ENCODE peak calls at places on chromosomes 12 and 14, in six cellular contexts. L is activated CD4-positive, alpha-beta T cell treated with anti-CD3 and anti-CD28 coated beads, Interleukin-2, amount 50 U/mL, for 48 hours; M is A549; C is skeletal muscle cell; H is DMS79; P is pancreas. K is an unnamed sample.
A peak's percentile ranks its signal among the peaks of the same experiment; 100 is the strongest.

GRCh38 chr14:74349757-74350156 is 1.5 kb downstream of the VRTN start:
- DNase-seq in L (no peak), M (no peak), C (no peak), H (no peak), P (peak; percentile 71), K (no peak)

GRCh38 chr14:50577983-50578382 is 18.0 kb downstream of the ATL1 start:
- DNase-seq in L (no peak), M (no peak), C (no peak), H (no peak), P (no peak), K (no peak)

GRCh38 chr14:31927348-31927826 is 149.7 kb upstream of the ARHGAP5 start:
- DNase-seq in L (peak; percentile 8), M (peak; percentile 67), C (peak; percentile 92), H (no peak), P (no peak), K (no peak)

GRCh38 chr12:87253157-87253556 is 776.0 kb downstream of the C12orf50 start:
- DNase-seq in L (no peak), M (no peak), C (no peak), H (no peak), P (no peak), K (no peak)

GRCh38 chr12:108112815-108113556 is 16.1 kb upstream of the WSCD2 start:
- DNase-seq in L (no peak), M (no peak), C (no peak), H (no peak), P (no peak), K (no peak)

GRCh38 chr12:48758737-48759136 is 30.2 kb downstream of the ADCY6 start:
- DNase-seq in L (no peak), M (no peak), C (no peak), H (no peak), P (no peak), K (no peak)

GRCh38 chr14:60981626-60982455 is 796 bp downstream of the SLC38A6 start:
- DNase-seq in L (no peak), M (peak; percentile 37), C (peak; percentile 75), H (no peak), P (no peak), K (no peak)

GRCh38 chr12:101830391-101831325 is at the start of gene GNPTAB:
- DNase-seq in L (peak; percentile 94), M (peak; percentile 95), C (peak; percentile 59), H (peak; percentile 67), P (peak; percentile 92), K (peak; percentile 96)

GRCh38 chr12:13044002-13044858 is at the start of gene FAM234B:
- DNase-seq in L (peak; percentile 79), M (peak; percentile 88), C (no peak), H (peak; percentile 34), P (peak; percentile 68), K (peak; percentile 59)

GRCh38 chr12:89492883-89493282 is 31.7 kb downstream of the GALNT4 start:
- DNase-seq in L (no peak), M (no peak), C (no peak), H (no peak), P (no peak), K (no peak)

GRCh38 chr12:11707535-11707934 is 58.1 kb downstream of the ETV6 start:
- DNase-seq in L (no peak), M (no peak), C (no peak), H (peak; percentile 65), P (peak; percentile 75), K (no peak)

GRCh38 chr14:35789651-35790050 is 19.4 kb downstream of the RALGAPA1 start:
- DNase-seq in L (peak; percentile 4), M (no peak), C (no peak), H (no peak), P (no peak), K (no peak)

K was measured in naive B cell.